ENCODE peak calls at places on chromosomes 4 and X, in eight cellular contexts. S is HFF-Myc, G is colonic mucosa, W is fibroblast of the aortic adventitia, C is BJ, Z is lower lobe of right lung, F is fibroblast of lung, K is adipocyte. R is an unnamed sample.

GRCh38 chrX:427812-428725 is 41.4 kb upstream of the PPP2R3B start:
- DNase-seq in S (no peak), G (no peak), W (no peak), C (no peak), Z (peak), F (peak), K (peak), R (no peak)

GRCh38 chr4:88792821-88793220 is 95.2 kb upstream of the NAP1L5 start:
- DNase-seq in S (no peak), G (no peak), W (peak), C (no peak), Z (no peak), F (no peak), K (no peak), R (peak)

GRCh38 chrX:275967-276587 is 5.1 kb upstream of the PLCXD1 start:
- DNase-seq in S (no peak), G (peak), W (peak), C (no peak), Z (peak), F (peak), K (peak), R (no peak)

GRCh38 chr4:14375816-14376215 is 626.5 kb upstream of the CPEB2 start:
- DNase-seq in S (no peak), G (no peak), W (peak), C (no peak), Z (no peak), F (no peak), K (peak), R (peak)

GRCh38 chr4:150217804-150218203 is 139.6 kb downstream of the DCLK2 start:
- DNase-seq in S (no peak), G (no peak), W (no peak), C (no peak), Z (no peak), F (no peak), K (no peak), R (no peak)

GRCh38 chrX:133297284-133297683 is 79.1 kb upstream of the TFDP3 start:
- DNase-seq in S (no peak), G (no peak), W (peak), C (no peak), Z (no peak), F (peak), K (peak), R (peak)

GRCh38 chr4:57424231-57424897 is 314.2 kb upstream of the IGFBP7 start:
- DNase-seq in S (peak), G (no peak), W (peak), C (peak), Z (no peak), F (peak), K (peak), R (peak)

GRCh38 chrX:104565791-104566687 is at the start of gene IL1RAPL2:
- DNase-seq in S (no peak), G (peak), W (no peak), C (no peak), Z (peak), F (peak), K (peak), R (no peak)

GRCh38 chr4:149823770-149824221 is 8.2 kb upstream of the IQCM start:
- DNase-seq in S (peak), G (no peak), W (peak), C (peak), Z (no peak), F (peak), K (peak), R (peak)

GRCh38 chr4:8840006-8840793 is 31.4 kb downstream of the HMX1 start:
- DNase-seq in S (no peak), G (no peak), W (no peak), C (no peak), Z (peak), F (no peak), K (no peak), R (no peak)

GRCh38 chr4:52019941-52020657 is at the start of gene LRRC66:
- DNase-seq in S (no peak), G (peak), W (peak), C (no peak), Z (no peak), F (peak), K (peak), R (no peak)

GRCh38 chr4:153113061-153113837 is 91.0 kb upstream of the TRIM2 start:
- DNase-seq in S (no peak), G (no peak), W (peak), C (no peak), Z (no peak), F (no peak), K (no peak), R (peak)

GRCh38 chr4:18390655-18391369 is 369.3 kb upstream of the LCORL start:
- DNase-seq in S (no peak), G (no peak), W (no peak), C (no peak), Z (no peak), F (peak), K (no peak), R (no peak)

GRCh38 chr4:84957509-84958420 is 8.7 kb downstream of the WDFY3 start:
- DNase-seq in S (no peak), G (no peak), W (no peak), C (no peak), Z (no peak), F (no peak), K (no peak), R (no peak)

GRCh38 chr4:82721819-82722423 is 76.7 kb downstream of the SCD5 start:
- DNase-seq in S (peak), G (no peak), W (peak), C (no peak), Z (no peak), F (peak), K (peak), R (no peak)

GRCh38 chrX:7110821-7111276 is 36.7 kb upstream of the STS start:
- DNase-seq in S (no peak), G (no peak), W (no peak), C (no peak), Z (no peak), F (no peak), K (no peak), R (no peak)

GRCh38 chrX:48022100-48022499 is 15.3 kb downstream of the SPACA5 start:
- DNase-seq in S (no peak), G (no peak), W (no peak), C (no peak), Z (no peak), F (no peak), K (no peak), R (no peak)

GRCh38 chrX:41781500-41781899 is 57.5 kb downstream of the GPR82 start:
- DNase-seq in S (no peak), G (no peak), W (peak), C (no peak), Z (no peak), F (peak), K (peak), R (no peak)

GRCh38 chrX:41350976-41351569 is 17.1 kb downstream of the DDX3X start:
- DNase-seq in S (no peak), G (no peak), W (no peak), C (no peak), Z (no peak), F (peak), K (no peak), R (no peak)

GRCh38 chr4:133151681-133152329 is 2.7 kb downstream of the PCDH10 start:
- DNase-seq in S (no peak), G (no peak), W (no peak), C (no peak), Z (no peak), F (peak), K (peak), R (no peak)

GRCh38 chrX:86171366-86171765 is 23.1 kb downstream of the DACH2 start:
- DNase-seq in S (no peak), G (no peak), W (peak), C (no peak), Z (no peak), F (peak), K (peak), R (no peak)

GRCh38 chr4:161522031-161522430 is 641.8 kb downstream of the FSTL5 start:
- DNase-seq in S (no peak), G (no peak), W (no peak), C (no peak), Z (no peak), F (peak), K (no peak), R (peak)

GRCh38 chr4:70722199-70722791 is 531 bp downstream of the RUFY3 start:
- DNase-seq in S (no peak), G (no peak), W (peak), C (no peak), Z (no peak), F (peak), K (peak), R (no peak)
- H3K4me3 ChIP-seq in S (peak), G (no peak), W (peak), C (peak), Z (peak), F (peak), K (peak), R (peak)

DNA sequence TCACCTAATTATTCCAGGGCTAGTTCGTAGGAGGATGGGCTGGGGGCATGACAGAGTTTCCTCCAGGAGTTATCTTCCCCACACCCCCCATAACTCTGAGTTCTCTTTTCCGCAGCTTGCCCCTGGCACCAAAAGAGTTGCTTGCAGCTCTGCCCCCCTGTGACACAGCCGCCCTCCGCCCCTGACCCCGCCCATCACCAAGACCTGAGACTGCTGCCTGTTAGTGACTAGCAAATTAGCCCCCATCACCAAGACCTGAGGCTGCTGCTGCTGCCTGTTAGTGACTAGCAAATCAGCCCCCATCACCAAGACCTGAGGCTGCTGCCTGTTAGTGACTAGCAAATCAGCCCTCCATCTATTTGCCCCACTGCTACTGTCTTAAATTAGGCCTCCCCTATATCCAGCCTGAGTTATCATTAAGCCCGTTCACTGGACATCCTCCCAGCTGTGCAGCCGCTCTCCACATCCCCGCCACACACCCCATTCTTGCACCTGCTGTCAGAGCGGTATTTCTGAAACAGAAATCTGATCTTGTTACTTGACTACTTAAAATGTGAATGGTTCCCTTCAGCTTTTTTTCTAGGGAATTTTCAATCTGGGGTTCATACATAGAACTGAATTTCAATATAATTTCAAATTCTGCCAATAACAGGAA is 1.5 kb upstream of the PAPSS1 start:
- DNase-seq in S (no peak), G (peak), W (no peak), C (no peak), Z (no peak), F (no peak), K (no peak), R (no peak)
- H3K4me3 ChIP-seq in S (peak), G (peak), W (no peak), C (no peak), Z (peak), F (peak), K (peak), R (no peak)

GRCh38 chr4:182489607-182490006 is 246.4 kb downstream of the TENM3 start:
- DNase-seq in S (no peak), G (no peak), W (no peak), C (no peak), Z (no peak), F (no peak), K (no peak), R (no peak)

GRCh38 chr4:182483685-182484084 is 240.5 kb downstream of the TENM3 start:
- DNase-seq in S (no peak), G (no peak), W (no peak), C (no peak), Z (no peak), F (no peak), K (no peak), R (no peak)

GRCh38 chr4:182492456-182492855 is 249.3 kb downstream of the TENM3 start:
- DNase-seq in S (no peak), G (no peak), W (peak), C (peak), Z (no peak), F (peak), K (peak), R (peak)

GRCh38 chr4:182488886-182489285 is 245.7 kb downstream of the TENM3 start:
- DNase-seq in S (no peak), G (no peak), W (no peak), C (no peak), Z (no peak), F (no peak), K (no peak), R (no peak)

DNA sequence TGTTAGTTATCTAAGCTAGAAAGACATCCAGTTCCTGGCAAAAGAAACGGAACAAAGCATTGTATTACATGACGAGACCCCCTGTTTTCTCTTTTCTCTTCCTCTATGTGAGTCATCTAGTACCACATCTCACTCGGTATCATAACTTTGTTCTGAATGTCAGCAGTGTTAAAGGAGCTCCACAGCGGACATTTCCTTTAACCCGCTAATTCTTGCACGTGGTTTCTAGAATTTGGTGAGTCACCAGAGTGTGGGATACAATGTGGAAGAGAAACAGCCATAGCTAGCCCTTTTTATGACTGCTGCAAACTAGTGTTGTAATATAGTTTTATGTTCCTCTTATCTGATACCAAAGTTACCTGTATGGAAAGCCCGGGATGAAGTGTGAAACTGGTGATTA is 243.7 kb downstream of the TENM3 start:
- DNase-seq in S (no peak), G (no peak), W (no peak), C (no peak), Z (no peak), F (peak), K (no peak), R (no peak)
- H3K4me3 ChIP-seq in S (no peak), G (no peak), W (no peak), C (no peak), Z (no peak), F (no peak), K (no peak), R (no peak)

GRCh38 chr4:70915048-70915815 is 13.1 kb downstream of the MOB1B start:
- DNase-seq in S (no peak), G (no peak), W (no peak), C (no peak), Z (no peak), F (peak), K (peak), R (no peak)
- H3K4me3 ChIP-seq in S (no peak), G (no peak), W (no peak), C (no peak), Z (peak), F (peak), K (no peak), R (no peak)

GRCh38 chr4:177907736-177908424 is 465.6 kb upstream of the AGA start:
- DNase-seq in S (no peak), G (no peak), W (no peak), C (no peak), Z (no peak), F (peak), K (no peak), R (no peak)
- H3K4me3 ChIP-seq in S (no peak), G (no peak), W (no peak), C (no peak), Z (no peak), F (peak), K (peak), R (no peak)

DNA sequence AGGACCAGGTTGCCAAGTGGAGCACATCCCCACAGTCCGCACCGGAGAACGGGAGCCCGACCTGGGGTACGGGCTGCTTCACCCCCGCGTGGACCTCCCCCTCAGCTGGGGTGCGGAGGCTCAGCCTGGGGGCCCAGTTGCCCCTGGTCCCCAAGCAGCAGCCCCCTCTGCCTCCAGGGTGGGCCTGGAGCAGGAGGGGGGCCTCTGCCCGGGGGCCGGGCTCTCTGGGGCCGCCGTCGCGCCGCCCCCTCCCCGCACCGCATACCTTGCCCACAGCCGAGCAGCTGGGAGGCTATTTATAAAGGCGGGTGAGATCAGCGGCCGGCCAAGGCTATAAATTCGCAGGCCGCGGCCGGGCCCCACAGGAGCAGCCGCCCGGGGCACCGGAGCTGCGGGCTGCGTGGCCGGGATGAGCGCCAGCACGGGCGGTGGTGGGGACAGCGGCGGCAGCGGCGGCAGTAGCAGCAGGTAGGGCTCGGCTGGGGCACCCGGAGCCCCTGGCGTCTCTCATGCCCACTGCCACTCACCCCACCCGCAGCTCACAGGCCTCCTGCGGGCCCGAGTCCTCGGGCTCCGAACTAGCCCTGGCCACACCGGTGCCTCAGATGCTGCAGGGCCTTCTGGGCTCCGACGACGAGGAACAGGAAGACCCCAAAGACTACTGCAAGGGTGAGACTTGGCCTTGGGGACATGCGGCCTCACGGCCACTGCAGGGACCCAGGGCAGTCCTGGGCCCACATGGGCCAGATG is at the start of gene SRPK3:
- DNase-seq in S (no peak), G (no peak), W (no peak), C (no peak), Z (no peak), F (no peak), K (peak), R (no peak)
- H3K4me3 ChIP-seq in S (no peak), G (no peak), W (no peak), C (no peak), Z (no peak), F (no peak), K (no peak), R (peak)

R was measured in skeletal muscle cell.